ENCODE peak calls at places on chromosomes 11 and 22, in four cellular contexts. O is hepatocyte, F is HCT116, N is astrocyte. T is an unnamed sample. For H3K9me3, the result is how much of the 10 kb centered on the place peaks cover.

GRCh38 chr11:83611616-83612015 is 325.4 kb upstream of the CCDC90B start:
- DNase-seq in O (no peak), F (no peak), N (no peak), T (no peak)

GRCh38 chr11:87030458-87031054 is 7.2 kb upstream of the TMEM135 start:
- DNase-seq in O (no peak), F (no peak), N (no peak), T (peak)

GRCh38 chr11:117625237-117625636 is 171.8 kb downstream of the DSCAML1 start:
- DNase-seq in O (peak), F (no peak), N (no peak), T (no peak)

GRCh38 chr11:62705401-62705800 is 1.8 kb downstream of the BSCL2 start:
- DNase-seq in O (no peak), F (no peak), N (no peak), T (no peak)

GRCh38 chr22:42439821-42440674 is 7.8 kb upstream of the NFAM1 start:
- DNase-seq in O (no peak), F (no peak), N (peak), T (no peak)

GRCh38 chr22:19105867-19106802 is 16.1 kb downstream of the DGCR2 start:
- DNase-seq in O (no peak), F (no peak), N (no peak), T (no peak)

GRCh38 chr11:117830072-117830471 is 5.5 kb upstream of the FXYD2 start:
- DNase-seq in O (no peak), F (no peak), N (no peak), T (no peak)

GRCh38 chr11:115712296-115712695 is 208.1 kb upstream of the CADM1 start:
- DNase-seq in O (no peak), F (no peak), N (no peak), T (no peak)

GRCh38 chr11:68014157-68014965 is 4.2 kb downstream of the ALDH3B1 start:
- DNase-seq in O (no peak), F (peak), N (peak), T (no peak)

GRCh38 chr11:61908730-61909622 is 8.4 kb downstream of the RAB3IL1 start:
- DNase-seq in O (peak), F (no peak), N (no peak), T (no peak)

GRCh38 chr22:26401726-26402125 is 27.3 kb upstream of the ASPHD2 start:
- DNase-seq in O (no peak), F (peak), N (no peak), T (peak)

GRCh38 chr22:40477683-40478348 is 107.4 kb downstream of the SGSM3 start:
- DNase-seq in O (no peak), F (no peak), N (no peak), T (no peak)

GRCh38 chr11:133525976-133526375 is 6.3 kb downstream of the OPCML start:
- DNase-seq in O (no peak), F (no peak), N (no peak), T (no peak)

GRCh38 chr11:8818421-8818820 is 92.6 kb upstream of the AKIP1 start:
- DNase-seq in O (no peak), F (no peak), N (no peak), T (no peak)

GRCh38 chr11:81644239-81644840 is 1089.3 kb downstream of the FAM181B start:
- DNase-seq in O (peak), F (peak), N (peak), T (peak)

GRCh38 chr22:31176923-31177322 is 16.9 kb downstream of the RNF185 start:
- DNase-seq in O (no peak), F (no peak), N (no peak), T (no peak)

GRCh38 chr11:80718611-80719291 is 1277.9 kb upstream of the TENM4 start:
- DNase-seq in O (no peak), F (no peak), N (no peak), T (no peak)

GRCh38 chr22:19522190-19522880 is 1.9 kb downstream of the CLDN5 start:
- DNase-seq in O (no peak), F (no peak), N (no peak), T (peak)

GRCh38 chr11:20261526-20261925 is 101.3 kb upstream of the DBX1 start:
- DNase-seq in O (no peak), F (no peak), N (no peak), T (no peak)

GRCh38 chr22:20429254-20430100 is 8.1 kb downstream of the SCARF2 start:
- DNase-seq in O (peak), F (no peak), N (no peak), T (no peak)

GRCh38 chr11:66292543-66293332 is 1.0 kb downstream of the TMEM151A start:
- DNase-seq in O (no peak), F (no peak), N (no peak), T (no peak)

GRCh38 chr11:10709299-10710086 is 15.9 kb upstream of the IRAG1 start:
- DNase-seq in O (no peak), F (no peak), N (no peak), T (no peak)

GRCh38 chr22:33302049-33302545 is 243.9 kb upstream of the SYN3 start:
- DNase-seq in O (peak), F (peak), N (peak), T (peak)

GRCh38 chr22:42644422-42645340 is 4.3 kb upstream of the ATP5MGL start:
- DNase-seq in O (peak), F (no peak), N (peak), T (peak)

GRCh38 chr11:72091292-72091691 is 10.6 kb downstream of the LRRC51 start:
- DNase-seq in O (peak), F (no peak), N (peak), T (peak)

GRCh38 chr11:100876826-100877545 is 189.9 kb downstream of the ARHGAP42 start:
- DNase-seq in O (peak), F (no peak), N (peak), T (peak)

GRCh38 chr11:41954034-41954433 is 494.6 kb upstream of the LRRC4C start:
- DNase-seq in O (no peak), F (no peak), N (peak), T (peak)

GRCh38 chr22:50102946-50103345 is 13.1 kb downstream of the MOV10L1 start:
- DNase-seq in O (no peak), F (peak), N (no peak), T (no peak)

GRCh38 chr11:8016396-8016949 is 29.3 kb downstream of the EIF3F start:
- DNase-seq in O (no peak), F (no peak), N (no peak), T (no peak)

GRCh38 chr11:81104051-81104450 is 1629.6 kb downstream of the FAM181B start:
- DNase-seq in O (no peak), F (no peak), N (no peak), T (no peak)

GRCh38 chr11:111402411-111402810 is 23.3 kb upstream of the POU2AF1 start:
- DNase-seq in O (no peak), F (no peak), N (no peak), T (no peak)

GRCh38 chr11:37967635-37968034 is 1369.6 kb upstream of the RAG2 start:
- DNase-seq in O (no peak), F (no peak), N (no peak), T (no peak)

GRCh38 chr11:121372671-121373429 is 79.3 kb upstream of the SORL1 start:
- DNase-seq in O (no peak), F (no peak), N (no peak), T (no peak)

GRCh38 chr11:46918087-46918751 is at the start of gene LRP4:
- DNase-seq in O (peak), F (no peak), N (no peak), T (peak)

GRCh38 chr11:46918778-46919513 is 596 bp upstream of the LRP4 start:
- DNase-seq in O (no peak), F (no peak), N (no peak), T (peak)

GRCh38 chr11:46916669-46917108 is 1.7 kb downstream of the LRP4 start:
- DNase-seq in O (peak), F (no peak), N (peak), T (peak)

GRCh38 chr11:46916251-46916650 is 2.1 kb downstream of the LRP4 start:
- DNase-seq in O (no peak), F (no peak), N (no peak), T (no peak)

DNA sequence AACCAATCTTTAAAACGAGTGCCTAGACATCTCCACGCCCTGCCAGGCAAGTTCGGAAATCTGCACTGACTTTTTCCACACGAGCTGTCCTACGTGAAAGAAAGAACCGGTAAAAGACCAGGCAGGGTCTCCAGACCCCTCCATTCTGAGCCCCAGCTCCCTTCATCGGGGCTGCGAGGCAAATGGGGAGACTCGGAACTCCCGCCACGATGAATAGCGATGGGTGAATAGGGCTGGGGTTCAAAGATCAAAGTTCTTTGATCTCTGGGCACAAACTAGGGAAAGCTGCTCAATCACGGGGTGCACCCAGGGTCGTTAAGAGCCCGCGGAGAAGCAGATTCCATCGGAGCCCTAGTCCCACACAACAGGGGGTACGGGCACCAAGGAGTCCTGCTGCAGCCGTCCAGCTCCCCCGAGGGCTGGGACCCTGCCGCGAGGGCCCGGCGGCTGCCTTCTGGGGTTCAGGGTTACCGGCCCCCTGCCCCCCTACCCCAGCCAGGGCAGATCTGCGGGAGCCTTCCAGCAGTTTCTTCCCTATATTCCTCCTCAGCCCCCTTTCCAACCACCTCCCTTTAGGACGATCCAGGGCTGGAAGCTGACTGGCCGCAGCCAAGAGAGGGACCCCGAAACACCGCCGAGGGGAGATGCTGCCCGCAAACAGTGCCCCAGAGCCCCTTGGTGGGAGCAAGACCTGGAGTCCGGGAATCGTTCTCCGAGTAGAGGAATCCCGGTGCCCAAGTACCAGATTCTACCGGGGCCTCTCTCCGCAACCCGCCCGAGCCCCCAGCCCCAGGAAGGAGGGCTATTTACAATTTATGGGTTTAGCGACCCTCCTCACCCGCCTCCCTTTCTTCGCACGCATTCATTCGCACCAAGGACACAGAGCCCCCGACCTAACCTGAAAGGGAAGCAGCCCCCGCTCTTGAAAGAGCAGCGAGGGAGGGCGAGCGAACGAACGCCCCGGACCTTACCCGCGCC is 952 bp downstream of the LRP4 start:
- DNase-seq in O (no peak), F (no peak), N (no peak), T (peak)
- TF ChIP-seq EZH2 in O (no peak), F (no peak), N (peak), T (no peak)

GRCh38 chr11:129917231-129917630 is 21.9 kb upstream of the NFRKB start:
- DNase-seq in O (no peak), F (no peak), N (peak), T (no peak)
- H3K9me3 ChIP-seq in O (under half), F (under half), N (under half), T (under half)

GRCh38 chr11:103541186-103541795 is 432.1 kb downstream of the DYNC2H1 start:
- DNase-seq in O (peak), F (no peak), N (no peak), T (no peak)

GRCh38 chr11:103534959-103535358 is 425.7 kb downstream of the DYNC2H1 start:
- DNase-seq in O (no peak), F (no peak), N (no peak), T (no peak)

GRCh38 chr11:103536335-103536722 is 427.1 kb downstream of the DYNC2H1 start:
- DNase-seq in O (no peak), F (no peak), N (no peak), T (no peak)

GRCh38 chr11:103539166-103539565 is 429.9 kb downstream of the DYNC2H1 start:
- DNase-seq in O (no peak), F (no peak), N (no peak), T (no peak)

DNA sequence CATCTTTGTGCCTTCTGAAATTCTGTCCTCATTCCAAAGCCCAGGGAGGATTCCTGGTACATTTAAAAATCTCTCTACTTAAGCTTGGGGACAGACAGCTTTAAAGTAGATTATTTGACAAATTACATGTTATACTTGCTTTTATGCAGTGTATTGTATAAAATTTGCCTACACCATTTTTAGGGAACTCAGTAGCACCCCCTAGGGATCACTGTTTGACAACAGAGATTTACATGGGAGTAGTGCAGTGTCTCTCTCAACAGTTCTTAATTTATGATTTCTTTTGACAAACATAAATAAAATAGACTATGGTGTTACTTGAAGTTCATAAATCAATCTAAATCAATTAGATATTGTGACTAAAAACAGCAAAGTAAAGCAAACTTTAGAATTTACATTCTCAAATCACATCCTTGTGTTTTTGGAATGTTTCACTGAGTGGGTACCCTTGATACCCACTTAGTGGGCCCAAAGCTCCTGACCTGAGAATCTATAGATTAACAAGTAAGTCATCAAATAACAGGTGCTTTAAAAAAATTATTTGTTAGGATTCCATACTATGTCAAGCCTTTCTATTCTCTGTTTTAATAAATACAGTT is 428.8 kb downstream of the DYNC2H1 start:
- DNase-seq in O (peak), F (peak), N (no peak), T (peak)
- TF ChIP-seq CTCF in O (peak), F (peak), N (peak), T (peak)

GRCh38 chr22:38467904-38468760 is at the start of gene KDELR3:
- DNase-seq in O (peak), F (peak), N (peak), T (peak)
- TF ChIP-seq EZH2 in O (no peak), F (no peak), N (no peak), T (no peak)

GRCh38 chr22:29801796-29802195 is 34.6 kb downstream of the UQCR10 start:
- DNase-seq in O (no peak), F (no peak), N (no peak), T (no peak)
- H3K9me3 ChIP-seq in O (under half), F (under half), N (under half), T (under half)

T was measured in A673.